ENCODE peak calls at places on chromosomes 5 and 9, in five cellular contexts. G is foreskin fibroblast, O is lower leg skin, N is AG08396, X is substantia nigra. W is an unnamed sample.

GRCh38 chr5:177264178-177264577 is 39.3 kb downstream of the RAB24 start:
- DNase-seq in N (no peak), O (no peak), G (no peak), X (no peak), W (no peak)

GRCh38 chr5:7261049-7261448 is 134.9 kb upstream of the ADCY2 start:
- DNase-seq in G (peak), X (no peak), N (peak), O (no peak), W (peak)

GRCh38 chr9:127847155-127847463 is 7.3 kb downstream of the ENG start:
- DNase-seq in G (peak), O (no peak), N (no peak), X (no peak), W (no peak)

GRCh38 chr5:135234242-135235000 is 164.6 kb downstream of the MACROH2A1 start:
- DNase-seq in N (no peak), G (no peak), X (no peak), O (no peak), W (no peak)

GRCh38 chr9:125492719-125493118 is 214.3 kb downstream of the MAPKAP1 start:
- DNase-seq in N (no peak), X (no peak), G (no peak), O (no peak), W (no peak)

GRCh38 chr9:2872307-2872940 is 28.5 kb upstream of the PUM3 start:
- DNase-seq in G (peak), O (no peak), X (no peak), N (no peak), W (peak)

GRCh38 chr9:133584167-133584558 is 25.0 kb downstream of the FAM163B start:
- DNase-seq in X (no peak), O (no peak), G (no peak), N (no peak), W (no peak)

GRCh38 chr5:52010430-52010829 is 627.2 kb downstream of the ISL1 start:
- DNase-seq in G (no peak), X (no peak), O (no peak), N (no peak), W (no peak)

GRCh38 chr9:73118898-73119554 is 32.6 kb upstream of the ANXA1 start:
- DNase-seq in N (no peak), O (no peak), X (no peak), G (peak), W (peak)

GRCh38 chr9:114155967-114156294 is 594 bp downstream of the COL27A1 start:
- DNase-seq in G (no peak), X (no peak), O (no peak), N (no peak), W (peak)

GRCh38 chr9:4117835-4118610 is 181.8 kb downstream of the GLIS3 start:
- DNase-seq in N (no peak), X (no peak), O (no peak), G (no peak), W (no peak)

GRCh38 chr5:168342151-168342825 is 50.8 kb downstream of the WWC1 start:
- DNase-seq in O (no peak), N (no peak), G (peak), X (no peak), W (peak)

W was measured in astrocyte of the hippocampus.